ENCODE peak calls at places on chromosomes 3 and 15, in six cellular contexts. One of them, this sample, is unnamed.

GRCh38 chr15:28963711-28964081 is 77.9 kb downstream of the APBA2 start:
- DNase-seq in NCI-H774: no peak
- DNase-seq in neuronal stem cell: no peak
- DNase-seq in endothelial cell: no peak
- DNase-seq in mesothelial cell of epicardium: no peak
- DNase-seq in AG04450: no peak
- DNase-seq in this sample: no peak

GRCh38 chr3:133745981-133746721 is at the start of gene TF:
- DNase-seq in NCI-H774: no peak
- DNase-seq in neuronal stem cell: no peak
- DNase-seq in endothelial cell: peak
- DNase-seq in mesothelial cell of epicardium: no peak
- DNase-seq in AG04450: no peak
- DNase-seq in this sample: no peak

GRCh38 chr3:127156651-127157050 is 36.3 kb upstream of the PRR23E start:
- DNase-seq in NCI-H774: no peak
- DNase-seq in neuronal stem cell: no peak
- DNase-seq in endothelial cell: no peak
- DNase-seq in mesothelial cell of epicardium: no peak
- DNase-seq in AG04450: no peak
- DNase-seq in this sample: no peak

GRCh38 chr15:70505411-70505919 is 257.9 kb downstream of the UACA start:
- DNase-seq in NCI-H774: no peak
- DNase-seq in neuronal stem cell: no peak
- DNase-seq in endothelial cell: no peak
- DNase-seq in mesothelial cell of epicardium: no peak
- DNase-seq in AG04450: peak
- DNase-seq in this sample: no peak

GRCh38 chr15:79015416-79015815 is 70.6 kb upstream of the CTSH start:
- DNase-seq in NCI-H774: no peak
- DNase-seq in neuronal stem cell: no peak
- DNase-seq in endothelial cell: no peak
- DNase-seq in mesothelial cell of epicardium: no peak
- DNase-seq in AG04450: no peak
- DNase-seq in this sample: no peak

GRCh38 chr15:36024066-36024465 is 478.1 kb upstream of the DPH6 start:
- DNase-seq in NCI-H774: no peak
- DNase-seq in neuronal stem cell: no peak
- DNase-seq in endothelial cell: no peak
- DNase-seq in mesothelial cell of epicardium: no peak
- DNase-seq in AG04450: no peak
- DNase-seq in this sample: no peak

GRCh38 chr3:172023915-172024314 is 15.5 kb upstream of the FNDC3B start:
- DNase-seq in NCI-H774: no peak
- DNase-seq in neuronal stem cell: no peak
- DNase-seq in endothelial cell: no peak
- DNase-seq in mesothelial cell of epicardium: no peak
- DNase-seq in AG04450: no peak
- DNase-seq in this sample: no peak

GRCh38 chr15:38750816-38751215 is 186.2 kb upstream of the RASGRP1 start:
- DNase-seq in NCI-H774: no peak
- DNase-seq in neuronal stem cell: no peak
- DNase-seq in endothelial cell: no peak
- DNase-seq in mesothelial cell of epicardium: no peak
- DNase-seq in AG04450: no peak
- DNase-seq in this sample: peak

GRCh38 chr3:189353988-189354735 is 182.4 kb downstream of the TPRG1 start:
- DNase-seq in NCI-H774: no peak
- DNase-seq in neuronal stem cell: no peak
- DNase-seq in endothelial cell: no peak
- DNase-seq in mesothelial cell of epicardium: no peak
- DNase-seq in AG04450: no peak
- DNase-seq in this sample: no peak

GRCh38 chr3:60392501-60392900 is 858.8 kb downstream of the FHIT start:
- DNase-seq in NCI-H774: no peak
- DNase-seq in neuronal stem cell: no peak
- DNase-seq in endothelial cell: no peak
- DNase-seq in mesothelial cell of epicardium: no peak
- DNase-seq in AG04450: no peak
- DNase-seq in this sample: no peak

GRCh38 chr3:114796796-114797195 is 350.3 kb downstream of the ZBTB20 start:
- DNase-seq in NCI-H774: no peak
- DNase-seq in neuronal stem cell: no peak
- DNase-seq in endothelial cell: no peak
- DNase-seq in mesothelial cell of epicardium: no peak
- DNase-seq in AG04450: no peak
- DNase-seq in this sample: no peak

GRCh38 chr3:46076606-46077005 is 49.3 kb upstream of the XCR1 start:
- DNase-seq in NCI-H774: no peak
- DNase-seq in neuronal stem cell: no peak
- DNase-seq in endothelial cell: no peak
- DNase-seq in mesothelial cell of epicardium: no peak
- DNase-seq in AG04450: no peak
- DNase-seq in this sample: no peak

GRCh38 chr3:169923189-169923588 is 11.8 kb downstream of the SAMD7 start:
- DNase-seq in NCI-H774: peak
- DNase-seq in neuronal stem cell: no peak
- DNase-seq in endothelial cell: no peak
- DNase-seq in mesothelial cell of epicardium: no peak
- DNase-seq in AG04450: no peak
- DNase-seq in this sample: no peak

GRCh38 chr3:187000711-187001151 is 70.4 kb downstream of the ST6GAL1 start:
- DNase-seq in NCI-H774: no peak
- DNase-seq in neuronal stem cell: no peak
- DNase-seq in endothelial cell: no peak
- DNase-seq in mesothelial cell of epicardium: no peak
- DNase-seq in AG04450: no peak
- DNase-seq in this sample: no peak

GRCh38 chr3:44478055-44478468 is 592 bp upstream of the ZNF445 start:
- DNase-seq in NCI-H774: no peak
- DNase-seq in neuronal stem cell: no peak
- DNase-seq in endothelial cell: no peak
- DNase-seq in mesothelial cell of epicardium: no peak
- DNase-seq in AG04450: no peak
- DNase-seq in this sample: no peak

GRCh38 chr15:35595656-35596055 is 49.7 kb upstream of the DPH6 start:
- DNase-seq in NCI-H774: no peak
- DNase-seq in neuronal stem cell: no peak
- DNase-seq in endothelial cell: no peak
- DNase-seq in mesothelial cell of epicardium: no peak
- DNase-seq in AG04450: no peak
- DNase-seq in this sample: no peak

GRCh38 chr15:95919460-95919859 is 411.0 kb upstream of the NR2F2 start:
- DNase-seq in NCI-H774: no peak
- DNase-seq in neuronal stem cell: no peak
- DNase-seq in endothelial cell: no peak
- DNase-seq in mesothelial cell of epicardium: no peak
- DNase-seq in AG04450: no peak
- DNase-seq in this sample: no peak

GRCh38 chr3:79278681-79279080 is 489.1 kb downstream of the ROBO1 start:
- DNase-seq in NCI-H774: no peak
- DNase-seq in neuronal stem cell: no peak
- DNase-seq in endothelial cell: no peak
- DNase-seq in mesothelial cell of epicardium: no peak
- DNase-seq in AG04450: no peak
- DNase-seq in this sample: no peak

GRCh38 chr3:78645628-78646310 is 1122.0 kb downstream of the ROBO1 start:
- DNase-seq in NCI-H774: peak
- DNase-seq in neuronal stem cell: peak
- DNase-seq in endothelial cell: peak
- DNase-seq in mesothelial cell of epicardium: no peak
- DNase-seq in AG04450: peak
- DNase-seq in this sample: no peak

GRCh38 chr3:89025185-89025584 is 82.2 kb upstream of the EPHA3 start:
- DNase-seq in NCI-H774: no peak
- DNase-seq in neuronal stem cell: peak
- DNase-seq in endothelial cell: no peak
- DNase-seq in mesothelial cell of epicardium: no peak
- DNase-seq in AG04450: no peak
- DNase-seq in this sample: no peak

GRCh38 chr15:61558172-61559146 is 329.4 kb upstream of the RORA start:
- DNase-seq in NCI-H774: no peak
- DNase-seq in neuronal stem cell: no peak
- DNase-seq in endothelial cell: no peak
- DNase-seq in mesothelial cell of epicardium: no peak
- DNase-seq in AG04450: no peak
- DNase-seq in this sample: no peak

GRCh38 chr3:154885016-154885415 is 195.1 kb upstream of the MME start:
- DNase-seq in NCI-H774: no peak
- DNase-seq in neuronal stem cell: no peak
- DNase-seq in endothelial cell: no peak
- DNase-seq in mesothelial cell of epicardium: no peak
- DNase-seq in AG04450: peak
- DNase-seq in this sample: no peak

GRCh38 chr15:78034495-78035191 is 42.9 kb downstream of the TBC1D2B start:
- DNase-seq in NCI-H774: no peak
- DNase-seq in neuronal stem cell: no peak
- DNase-seq in endothelial cell: no peak
- DNase-seq in mesothelial cell of epicardium: no peak
- DNase-seq in AG04450: no peak
- DNase-seq in this sample: no peak

GRCh38 chr3:8436667-8437287 is 64.8 kb upstream of the LMCD1 start:
- DNase-seq in NCI-H774: no peak
- DNase-seq in neuronal stem cell: no peak
- DNase-seq in endothelial cell: no peak
- DNase-seq in mesothelial cell of epicardium: no peak
- DNase-seq in AG04450: no peak
- DNase-seq in this sample: no peak

GRCh38 chr3:42101048-42101447 is 9.9 kb downstream of the TRAK1 start:
- DNase-seq in NCI-H774: no peak
- DNase-seq in neuronal stem cell: no peak
- DNase-seq in endothelial cell: no peak
- DNase-seq in mesothelial cell of epicardium: no peak
- DNase-seq in AG04450: peak
- DNase-seq in this sample: no peak

GRCh38 chr3:112982710-112983109 is 7.8 kb upstream of the CD200R1 start:
- DNase-seq in NCI-H774: no peak
- DNase-seq in neuronal stem cell: no peak
- DNase-seq in endothelial cell: no peak
- DNase-seq in mesothelial cell of epicardium: no peak
- DNase-seq in AG04450: no peak
- DNase-seq in this sample: no peak

GRCh38 chr3:59056706-59057105 is 6.9 kb upstream of the CFAP20DC start:
- DNase-seq in NCI-H774: no peak
- DNase-seq in neuronal stem cell: no peak
- DNase-seq in endothelial cell: no peak
- DNase-seq in mesothelial cell of epicardium: no peak
- DNase-seq in AG04450: no peak
- DNase-seq in this sample: no peak

GRCh38 chr3:25515131-25515530 is 87.1 kb downstream of the RARB start:
- DNase-seq in NCI-H774: no peak
- DNase-seq in neuronal stem cell: no peak
- DNase-seq in endothelial cell: no peak
- DNase-seq in mesothelial cell of epicardium: no peak
- DNase-seq in AG04450: no peak
- DNase-seq in this sample: no peak

GRCh38 chr3:189148090-189148507 is 23.7 kb upstream of the TPRG1 start:
- DNase-seq in NCI-H774: peak
- DNase-seq in neuronal stem cell: peak
- DNase-seq in endothelial cell: peak
- DNase-seq in mesothelial cell of epicardium: peak
- DNase-seq in AG04450: peak
- DNase-seq in this sample: no peak

GRCh38 chr15:87369269-87369668 is 887.3 kb downstream of the NTRK3 start:
- DNase-seq in NCI-H774: no peak
- DNase-seq in neuronal stem cell: no peak
- DNase-seq in endothelial cell: no peak
- DNase-seq in mesothelial cell of epicardium: no peak
- DNase-seq in AG04450: peak
- DNase-seq in this sample: no peak

GRCh38 chr3:148309390-148310035 is 388.2 kb upstream of the AGTR1 start:
- DNase-seq in NCI-H774: no peak
- DNase-seq in neuronal stem cell: peak
- DNase-seq in endothelial cell: peak
- DNase-seq in mesothelial cell of epicardium: no peak
- DNase-seq in AG04450: no peak
- DNase-seq in this sample: no peak

GRCh38 chr3:132180337-132180791 is 136.8 kb upstream of the ACP3 start:
- DNase-seq in NCI-H774: peak
- DNase-seq in neuronal stem cell: peak
- DNase-seq in endothelial cell: peak
- DNase-seq in mesothelial cell of epicardium: no peak
- DNase-seq in AG04450: peak
- DNase-seq in this sample: no peak

GRCh38 chr3:194224536-194224935 is 88.6 kb downstream of the HES1 start:
- DNase-seq in NCI-H774: no peak
- DNase-seq in neuronal stem cell: no peak
- DNase-seq in endothelial cell: no peak
- DNase-seq in mesothelial cell of epicardium: no peak
- DNase-seq in AG04450: no peak
- DNase-seq in this sample: no peak

GRCh38 chr3:148315756-148316155 is 381.9 kb upstream of the AGTR1 start:
- DNase-seq in NCI-H774: no peak
- DNase-seq in neuronal stem cell: no peak
- DNase-seq in endothelial cell: no peak
- DNase-seq in mesothelial cell of epicardium: no peak
- DNase-seq in AG04450: no peak
- DNase-seq in this sample: no peak

GRCh38 chr15:51731549-51732267 is 5.7 kb downstream of the LYSMD2 start:
- DNase-seq in NCI-H774: no peak
- DNase-seq in neuronal stem cell: no peak
- DNase-seq in endothelial cell: no peak
- DNase-seq in mesothelial cell of epicardium: no peak
- DNase-seq in AG04450: peak
- DNase-seq in this sample: no peak

GRCh38 chr3:189143321-189143720 is 28.4 kb upstream of the TPRG1 start:
- DNase-seq in NCI-H774: no peak
- DNase-seq in neuronal stem cell: no peak
- DNase-seq in endothelial cell: no peak
- DNase-seq in mesothelial cell of epicardium: no peak
- DNase-seq in AG04450: no peak
- DNase-seq in this sample: no peak

GRCh38 chr3:158696618-158697017 is 24.2 kb upstream of the LXN start:
- DNase-seq in NCI-H774: no peak
- DNase-seq in neuronal stem cell: no peak
- DNase-seq in endothelial cell: no peak
- DNase-seq in mesothelial cell of epicardium: no peak
- DNase-seq in AG04450: no peak
- DNase-seq in this sample: no peak

GRCh38 chr3:46708401-46709146 is 7.4 kb downstream of the TMIE start:
- DNase-seq in NCI-H774: no peak
- DNase-seq in neuronal stem cell: no peak
- DNase-seq in endothelial cell: no peak
- DNase-seq in mesothelial cell of epicardium: peak
- DNase-seq in AG04450: no peak
- DNase-seq in this sample: no peak

GRCh38 chr3:144097144-144097543 is 125.5 kb downstream of the DIPK2A start:
- DNase-seq in NCI-H774: no peak
- DNase-seq in neuronal stem cell: no peak
- DNase-seq in endothelial cell: no peak
- DNase-seq in mesothelial cell of epicardium: no peak
- DNase-seq in AG04450: no peak
- DNase-seq in this sample: no peak

GRCh38 chr3:11514191-11514770 is 129.4 kb downstream of the VGLL4 start:
- DNase-seq in NCI-H774: no peak
- DNase-seq in neuronal stem cell: no peak
- DNase-seq in endothelial cell: no peak
- DNase-seq in mesothelial cell of epicardium: no peak
- DNase-seq in AG04450: no peak
- DNase-seq in this sample: no peak